ENCODE peak calls at places on chromosome 13, in six cellular contexts. U, O, B, S, M and Y are unnamed samples.

GRCh38 chr13:26707122-26708006 is 53.2 kb downstream of the GPR12 start:
- DNase-seq in U (no peak), S (peak), M (peak), B (no peak), O (peak), Y (peak)

GRCh38 chr13:43687038-43687437 is 99.7 kb downstream of the ENOX1 start:
- DNase-seq in O (no peak), B (no peak), S (no peak), U (no peak), M (no peak), Y (no peak)

GRCh38 chr13:48402325-48402962 is 10.5 kb downstream of the LPAR6 start:
- DNase-seq in S (no peak), O (no peak), U (no peak), B (no peak), M (no peak), Y (no peak)

GRCh38 chr13:29496241-29496712 is 99.2 kb downstream of the SLC7A1 start:
- DNase-seq in M (peak), B (peak), U (no peak), S (no peak), O (no peak), Y (no peak)

GRCh38 chr13:106528711-106529414 is 6.6 kb downstream of the EFNB2 start:
- DNase-seq in U (no peak), B (no peak), S (no peak), O (no peak), M (no peak), Y (no peak)

GRCh38 chr13:48749699-48750473 is 96.2 kb downstream of the CYSLTR2 start:
- DNase-seq in S (peak), B (peak), U (peak), O (peak), M (peak), Y (peak)

GRCh38 chr13:99359493-99359892 is 52.3 kb upstream of the GPR183 start:
- DNase-seq in U (no peak), O (no peak), M (no peak), B (no peak), S (no peak), Y (no peak)

GRCh38 chr13:44816701-44817684 is 172.3 kb downstream of the NUFIP1 start:
- DNase-seq in S (no peak), O (peak), U (no peak), B (no peak), M (peak), Y (peak)

GRCh38 chr13:24763596-24764275 is at the start of gene RNF17:
- DNase-seq in S (no peak), U (no peak), O (no peak), B (no peak), M (no peak), Y (no peak)

GRCh38 chr13:112782433-112783010 is 92.7 kb downstream of the ATP11A start:
- DNase-seq in O (peak), S (no peak), U (no peak), M (no peak), B (no peak), Y (no peak)

GRCh38 chr13:21034602-21035190 is 26.7 kb downstream of the LATS2 start:
- DNase-seq in O (peak), M (peak), B (no peak), U (no peak), S (no peak), Y (peak)

GRCh38 chr13:23447927-23448326 is 14.4 kb upstream of the SACS start:
- DNase-seq in M (peak), O (no peak), U (no peak), B (no peak), S (no peak), Y (peak)

GRCh38 chr13:49308977-49309408 is 61.3 kb downstream of the CDADC1 start:
- DNase-seq in O (peak), B (no peak), M (no peak), U (no peak), S (no peak), Y (peak)

GRCh38 chr13:80712026-80712425 is 371.1 kb upstream of the SPRY2 start:
- DNase-seq in S (no peak), B (no peak), O (no peak), M (peak), U (no peak), Y (peak)

GRCh38 chr13:61406275-61406674 is 9.4 kb downstream of the PCDH20 start:
- DNase-seq in O (no peak), S (no peak), U (no peak), M (no peak), B (no peak), Y (no peak)

GRCh38 chr13:41005709-41006108 is 13.4 kb downstream of the ELF1 start:
- DNase-seq in B (no peak), M (no peak), O (no peak), U (no peak), S (no peak), Y (no peak)

GRCh38 chr13:41006296-41006695 is 12.8 kb downstream of the ELF1 start:
- DNase-seq in M (no peak), S (no peak), O (no peak), B (no peak), U (no peak), Y (no peak)

GRCh38 chr13:41007359-41008118 is 11.6 kb downstream of the ELF1 start:
- DNase-seq in O (no peak), B (no peak), U (no peak), M (no peak), S (no peak), Y (no peak)

GRCh38 chr13:41006951-41007350 is 12.2 kb downstream of the ELF1 start:
- DNase-seq in O (no peak), U (no peak), B (no peak), S (no peak), M (no peak), Y (no peak)

GRCh38 chr13:41008349-41008980 is 10.7 kb downstream of the ELF1 start:
- DNase-seq in S (no peak), O (peak), M (peak), B (no peak), U (no peak), Y (peak)
- H3K4me3 ChIP-seq in S (no peak), O (no peak), M (no peak), B (no peak), U (no peak), Y (no peak)

DNA sequence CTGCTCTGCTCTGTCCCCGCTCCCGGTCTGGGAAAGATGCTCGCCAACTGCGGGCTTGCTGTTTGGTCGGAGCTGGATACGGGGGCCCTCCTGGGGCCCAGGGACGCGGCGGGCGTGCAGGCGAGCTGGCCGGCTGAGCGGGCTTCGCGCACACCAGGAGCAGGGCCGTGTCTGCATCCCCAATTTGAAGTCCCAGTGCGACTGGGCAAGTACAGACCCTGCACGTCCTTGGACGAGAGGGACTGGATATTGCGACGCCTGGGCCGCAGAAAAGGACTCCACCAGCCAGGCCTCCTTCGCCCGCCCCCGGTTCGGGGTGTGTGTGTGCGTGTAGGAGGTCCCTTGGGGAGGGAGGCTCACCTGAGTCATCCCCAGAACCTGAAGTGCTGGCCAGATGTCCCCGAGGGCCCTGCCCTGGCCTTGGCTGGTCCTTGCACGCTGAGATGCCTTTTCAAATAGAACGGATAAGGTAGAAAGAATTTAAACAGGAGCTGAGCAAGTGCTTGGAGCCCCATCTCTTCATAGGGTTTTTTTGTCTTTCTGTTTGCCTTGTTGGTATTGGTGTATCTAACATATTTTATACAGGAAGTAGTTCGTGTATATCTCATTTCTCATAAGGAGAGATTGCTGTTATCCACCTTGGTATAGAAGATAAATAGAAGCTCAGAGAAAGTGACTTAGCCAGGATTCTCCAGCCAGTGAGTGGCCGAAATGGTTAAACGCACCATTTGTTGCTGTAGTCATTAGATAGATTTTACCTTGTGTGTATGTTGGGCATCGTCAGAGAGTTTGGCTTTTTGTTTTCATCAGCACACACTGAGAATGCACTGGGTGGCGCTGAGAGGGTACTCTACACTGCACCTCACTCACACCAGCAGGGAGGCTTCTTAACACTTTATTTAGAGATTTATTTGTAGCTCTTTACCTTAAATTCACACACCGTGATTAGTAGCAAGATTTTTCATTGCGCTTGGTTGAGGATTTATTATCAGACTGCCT is 1.1 kb downstream of the NAXD start:
- DNase-seq in B (peak), O (peak), M (peak), U (peak), S (no peak), Y (peak)
- TF ChIP-seq CTCF in B (no peak), O (no peak), M (peak), U (no peak), S (no peak), Y (no peak)

GRCh38 chr13:27967736-27968315 is 1.3 kb downstream of the CDX2 start:
- DNase-seq in S (no peak), M (no peak), B (no peak), U (no peak), O (no peak), Y (no peak)
- H3K4me3 ChIP-seq in S (no peak), M (no peak), B (peak), U (peak), O (no peak), Y (no peak)

GRCh38 chr13:79245937-79246574 is 160.0 kb downstream of the RBM26 start:
- DNase-seq in O (no peak), U (no peak), M (no peak), B (no peak), S (no peak), Y (no peak)

GRCh38 chr13:79241697-79242096 is 164.4 kb downstream of the RBM26 start:
- DNase-seq in O (no peak), M (no peak), S (no peak), U (no peak), B (no peak), Y (no peak)

DNA sequence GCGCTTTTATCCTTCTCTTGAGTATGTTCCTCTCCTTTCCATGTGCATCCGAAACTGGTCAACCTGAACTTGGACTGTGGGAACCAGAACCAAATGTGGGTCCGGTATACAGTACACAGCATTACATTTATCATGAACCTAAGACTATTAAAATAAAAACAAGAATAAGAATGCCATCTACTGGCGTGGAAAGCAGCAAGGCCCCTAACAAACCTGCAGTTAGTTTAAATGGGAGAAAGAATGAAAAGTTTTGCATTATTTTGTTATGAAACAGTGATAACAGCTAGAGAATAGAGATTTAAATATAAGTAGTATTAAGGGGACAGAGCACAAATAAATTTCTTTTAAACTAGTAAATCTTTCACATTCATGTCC is 159.5 kb downstream of the RBM26 start:
- DNase-seq in M (no peak), O (no peak), B (no peak), U (no peak), S (no peak), Y (no peak)
- TF ChIP-seq CTCF in M (peak), O (no peak), B (no peak), U (no peak), S (no peak), Y (no peak)

GRCh38 chr13:46605824-46606554 is 53.0 kb downstream of the LRCH1 start:
- DNase-seq in B (no peak), M (no peak), S (no peak), U (no peak), O (no peak), Y (no peak)
- H3K4me3 ChIP-seq in B (no peak), M (no peak), S (no peak), U (no peak), O (no peak), Y (no peak)

DNA sequence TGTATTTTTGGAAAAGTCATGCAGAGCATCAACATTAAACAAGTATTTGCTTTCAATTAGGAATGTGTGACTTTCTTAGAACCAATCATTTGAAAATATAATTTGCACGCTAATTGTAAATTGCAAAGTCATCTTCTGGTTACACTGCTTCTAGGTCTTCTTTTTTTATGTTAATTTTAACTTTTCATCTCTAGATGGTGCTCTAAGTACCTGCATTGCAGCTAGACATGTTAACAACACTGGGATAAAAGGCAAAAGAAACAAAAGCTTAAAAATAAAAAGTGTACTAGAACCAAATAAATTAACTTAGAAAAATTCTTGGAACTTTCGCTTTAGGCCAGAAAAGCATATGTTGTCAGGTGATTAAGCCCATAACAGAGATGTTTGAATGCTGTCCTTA is 2758.2 kb downstream of the PCDH9 start:
- DNase-seq in U (no peak), B (no peak), M (peak), O (peak), S (peak), Y (peak)
- TF ChIP-seq CTCF in U (no peak), B (no peak), M (peak), O (peak), S (no peak), Y (peak)

DNA sequence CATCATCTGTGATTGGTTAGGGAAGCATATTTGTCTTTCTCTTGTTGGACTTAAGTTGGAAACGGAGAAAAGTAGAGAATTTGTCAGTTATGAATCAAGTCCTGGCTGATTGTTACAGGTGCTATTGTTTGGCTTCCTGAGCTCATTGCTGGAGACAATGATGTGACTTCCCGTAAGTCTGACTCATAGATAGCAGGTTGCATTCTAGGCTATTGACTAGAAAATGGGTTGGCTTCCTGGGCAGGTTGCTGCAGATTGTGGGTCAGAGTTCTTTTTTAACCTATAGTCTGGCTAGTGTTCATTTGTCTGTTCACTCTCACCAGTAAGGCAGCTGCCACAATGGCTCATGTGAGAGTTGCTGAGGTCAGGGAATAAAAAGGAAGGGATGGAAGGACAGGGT is 101.5 kb downstream of the CCNA1 start:
- DNase-seq in O (no peak), S (no peak), B (no peak), M (peak), U (no peak), Y (no peak)
- H3K4me3 ChIP-seq in O (no peak), S (no peak), B (no peak), M (no peak), U (no peak), Y (no peak)

GRCh38 chr13:71219671-71220070 is 647.3 kb downstream of the DACH1 start:
- DNase-seq in B (no peak), O (no peak), U (no peak), M (no peak), S (no peak), Y (no peak)

GRCh38 chr13:71217827-71218226 is 649.2 kb downstream of the DACH1 start:
- DNase-seq in B (no peak), U (no peak), O (no peak), M (no peak), S (no peak), Y (no peak)

GRCh38 chr13:71213252-71213821 is 653.7 kb downstream of the DACH1 start:
- DNase-seq in M (no peak), B (no peak), S (no peak), O (no peak), U (no peak), Y (no peak)

DNA sequence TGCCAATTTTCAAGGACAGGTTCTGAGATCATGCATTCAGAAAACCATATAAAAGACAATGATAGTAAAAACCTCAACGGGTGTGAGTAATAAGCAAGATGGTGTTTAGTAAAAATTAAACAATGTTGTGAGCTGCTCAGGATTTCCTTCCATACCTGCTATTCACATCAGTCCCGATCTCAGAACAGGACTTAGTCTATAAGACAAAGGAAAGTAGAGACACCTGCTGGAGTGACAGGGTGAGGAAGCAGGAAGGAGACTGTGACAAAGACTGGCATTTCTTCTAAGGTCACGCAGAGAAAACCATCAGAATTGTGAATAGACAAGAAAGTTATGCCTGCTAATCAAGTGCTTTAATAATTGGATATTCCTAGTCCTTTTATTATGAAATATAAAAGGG is 648.0 kb downstream of the DACH1 start:
- DNase-seq in S (no peak), M (no peak), U (no peak), O (no peak), B (no peak), Y (no peak)
- TF ChIP-seq CTCF in S (no peak), M (no peak), U (no peak), O (peak), B (no peak), Y (no peak)